ENCODE peak calls at places on chromosome 4, in seven cellular contexts. Q is stomach, E is GM23338, A is spleen, B is suprapubic skin, S is K562, D is Panc1. T is an unnamed sample.

GRCh38 chr4:183370786-183371185 is 48.6 kb upstream of the CLDN24 start:
- DNase-seq in Q (no peak), E (no peak), A (no peak), B (peak; percentile 33), S (no peak), D (no peak), T (no peak)

GRCh38 chr4:168637872-168638756 is 141.3 kb downstream of the PALLD start:
- DNase-seq in Q (no peak), E (no peak), A (no peak), B (no peak), S (no peak), D (no peak), T (no peak)

GRCh38 chr4:148300877-148301276 is 141.3 kb downstream of the NR3C2 start:
- DNase-seq in Q (no peak), E (peak; percentile 46), A (no peak), B (no peak), S (peak; percentile 7), D (no peak), T (no peak)

GRCh38 chr4:142565771-142566170 is 280.3 kb downstream of the INPP4B start:
- DNase-seq in Q (no peak), E (no peak), A (no peak), B (no peak), S (no peak), D (no peak), T (no peak)

GRCh38 chr4:77595361-77595973 is 10.2 kb upstream of the CXCL13 start:
- DNase-seq in Q (no peak), E (no peak), A (no peak), B (no peak), S (no peak), D (no peak), T (no peak)

GRCh38 chr4:110020139-110020538 is 107.5 kb downstream of the EGF start:
- DNase-seq in Q (no peak), E (peak; percentile 57), A (no peak), B (no peak), S (no peak), D (no peak), T (no peak)

GRCh38 chr4:174490356-174490969 is 31.8 kb downstream of the HPGD start:
- DNase-seq in Q (no peak), E (no peak), A (no peak), B (no peak), S (no peak), D (no peak), T (no peak)

GRCh38 chr4:82645868-82646267 is 84.1 kb upstream of the TMEM150C start:
- DNase-seq in Q (no peak), E (no peak), A (no peak), B (no peak), S (no peak), D (no peak), T (no peak)

GRCh38 chr4:114264877-114265291 is 285.4 kb upstream of the ARSJ start:
- DNase-seq in Q (no peak), E (no peak), A (no peak), B (no peak), S (no peak), D (no peak), T (no peak)

DNA sequence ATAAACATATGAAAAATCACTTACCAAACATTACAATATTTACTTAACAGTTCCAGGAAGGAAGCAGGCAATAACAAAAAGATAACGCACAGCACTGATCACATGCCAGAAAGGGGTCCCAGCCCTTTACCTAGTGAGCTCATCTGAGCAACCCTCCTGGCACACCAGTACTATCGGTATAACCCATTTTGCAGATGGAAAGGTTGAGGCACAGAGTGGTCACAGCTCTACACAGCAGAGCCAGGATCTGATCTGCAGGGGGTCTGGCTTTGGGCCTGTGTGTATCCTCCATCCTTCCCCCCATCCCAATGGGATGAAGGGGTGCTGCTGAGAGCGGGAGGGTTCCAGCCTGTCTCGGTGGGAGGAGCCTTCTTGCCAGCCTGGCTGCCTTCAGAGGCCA is 5.0 kb downstream of the NSG1 start:
- DNase-seq in Q (no peak), E (no peak), A (no peak), B (no peak), S (no peak), D (no peak), T (no peak)
- TF ChIP-seq POLR2AphosphoS5 in Q (no peak), E (no peak), A (no peak), B (no peak), S (no peak), D (no peak), T (no peak)

GRCh38 chr4:73707918-73708577 is 32.3 kb upstream of the CXCL8 start:
- DNase-seq in Q (peak; percentile 60), E (no peak), A (no peak), B (no peak), S (peak; percentile 36), D (no peak), T (no peak)
- TF ChIP-seq POLR2AphosphoS5 in Q (no peak), E (no peak), A (no peak), B (no peak), S (peak; percentile 70), D (peak; percentile 70), T (no peak)

DNA sequence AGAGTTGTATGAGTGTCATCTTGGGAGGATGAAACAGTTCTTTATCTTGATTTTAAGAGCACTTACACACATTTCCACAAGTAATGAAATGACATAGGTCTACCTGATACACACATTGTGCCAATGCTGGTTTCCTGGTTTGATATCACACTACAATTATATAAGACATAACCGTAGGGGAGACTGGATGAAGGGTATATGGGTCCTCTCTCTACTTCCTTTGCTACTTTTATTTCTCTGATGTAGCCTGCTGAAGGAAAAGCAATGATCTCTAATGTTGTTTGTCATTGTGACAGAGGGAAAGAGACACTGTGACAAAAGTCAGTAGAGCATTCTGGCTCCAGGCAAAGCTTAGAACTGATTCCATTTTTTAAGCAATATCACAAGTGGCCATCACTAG is 238.0 kb downstream of the PDGFC start:
- DNase-seq in Q (no peak), E (no peak), A (no peak), B (no peak), S (no peak), D (no peak), T (no peak)
- TF ChIP-seq POLR2AphosphoS5 in Q (no peak), E (no peak), A (no peak), B (no peak), S (no peak), D (no peak), T (no peak)

GRCh38 chr4:8394125-8394524 is 46.4 kb downstream of the ACOX3 start:
- DNase-seq in Q (peak; percentile 37), E (no peak), A (no peak), B (peak; percentile 83), S (no peak), D (no peak), T (no peak)
- TF ChIP-seq POLR2AphosphoS5 in Q (no peak), E (no peak), A (no peak), B (no peak), S (no peak), D (no peak), T (no peak)